ENCODE peak calls at places on chromosomes 3 and 15, in eight cellular contexts. One of them, this sample, is unnamed.

GRCh38 chr15:90271459-90272166 is 6.1 kb downstream of the NGRN start:
- DNase-seq in uterus: no peak
- DNase-seq in ovary: no peak
- DNase-seq in left ventricle myocardium inferior: no peak
- DNase-seq in mucosa of descending colon: no peak
- DNase-seq in transverse colon: no peak
- DNase-seq in A549: no peak
- DNase-seq in left lung: no peak
- DNase-seq in this sample: no peak

GRCh38 chr3:72246685-72247084 is 461.7 kb upstream of the PROK2 start:
- DNase-seq in left ventricle myocardium inferior: peak; percentile 57
- DNase-seq in A549: no peak
- DNase-seq in transverse colon: no peak
- DNase-seq in ovary: no peak
- DNase-seq in left lung: no peak
- DNase-seq in mucosa of descending colon: no peak
- DNase-seq in uterus: no peak
- DNase-seq in this sample: peak; percentile 43

GRCh38 chr15:85389774-85390173 is 9.4 kb downstream of the AKAP13 start:
- DNase-seq in uterus: no peak
- DNase-seq in left ventricle myocardium inferior: no peak
- DNase-seq in left lung: no peak
- DNase-seq in A549: no peak
- DNase-seq in ovary: no peak
- DNase-seq in transverse colon: no peak
- DNase-seq in mucosa of descending colon: no peak
- DNase-seq in this sample: no peak

GRCh38 chr15:26311710-26312236 is 448.6 kb upstream of the ATP10A start:
- DNase-seq in left ventricle myocardium inferior: no peak
- DNase-seq in transverse colon: no peak
- DNase-seq in left lung: no peak
- DNase-seq in uterus: no peak
- DNase-seq in A549: no peak
- DNase-seq in ovary: no peak
- DNase-seq in mucosa of descending colon: no peak
- DNase-seq in this sample: no peak

GRCh38 chr3:130316164-130316563 is 29.3 kb upstream of the COL6A5 start:
- DNase-seq in left lung: no peak
- DNase-seq in ovary: no peak
- DNase-seq in A549: no peak
- DNase-seq in mucosa of descending colon: no peak
- DNase-seq in uterus: peak; percentile 62
- DNase-seq in transverse colon: peak; percentile 10
- DNase-seq in left ventricle myocardium inferior: no peak
- DNase-seq in this sample: no peak

GRCh38 chr15:43517354-43518072 is at the start of gene MAP1A:
- DNase-seq in uterus: peak; percentile 68
- DNase-seq in transverse colon: peak; percentile 37
- DNase-seq in left lung: no peak
- DNase-seq in A549: no peak
- DNase-seq in ovary: peak; percentile 66
- DNase-seq in mucosa of descending colon: peak; percentile 44
- DNase-seq in left ventricle myocardium inferior: peak; percentile 61
- DNase-seq in this sample: peak; percentile 59

GRCh38 chr15:83838763-83839162 is 184.8 kb downstream of the ADAMTSL3 start:
- DNase-seq in mucosa of descending colon: no peak
- DNase-seq in ovary: no peak
- DNase-seq in uterus: no peak
- DNase-seq in left lung: no peak
- DNase-seq in transverse colon: no peak
- DNase-seq in A549: no peak
- DNase-seq in left ventricle myocardium inferior: no peak
- DNase-seq in this sample: no peak

GRCh38 chr3:98573231-98573728 is 20.1 kb downstream of the CPOX start:
- DNase-seq in ovary: no peak
- DNase-seq in mucosa of descending colon: no peak
- DNase-seq in left ventricle myocardium inferior: no peak
- DNase-seq in left lung: no peak
- DNase-seq in transverse colon: no peak
- DNase-seq in A549: peak; percentile 21
- DNase-seq in uterus: no peak
- DNase-seq in this sample: no peak

GRCh38 chr15:45641374-45641778 is 6.5 kb downstream of the SQOR start:
- DNase-seq in left ventricle myocardium inferior: no peak
- DNase-seq in transverse colon: peak; percentile 73
- DNase-seq in ovary: no peak
- DNase-seq in left lung: no peak
- DNase-seq in A549: peak; percentile 81
- DNase-seq in mucosa of descending colon: no peak
- DNase-seq in uterus: peak; percentile 59
- DNase-seq in this sample: no peak

GRCh38 chr3:13498354-13499060 is 18.4 kb downstream of the HDAC11 start:
- DNase-seq in uterus: no peak
- DNase-seq in left lung: no peak
- DNase-seq in A549: no peak
- DNase-seq in left ventricle myocardium inferior: peak; percentile 8
- DNase-seq in transverse colon: no peak
- DNase-seq in mucosa of descending colon: no peak
- DNase-seq in ovary: no peak
- DNase-seq in this sample: no peak

GRCh38 chr3:59433546-59433945 is 383.7 kb upstream of the CFAP20DC start:
- DNase-seq in ovary: no peak
- DNase-seq in transverse colon: no peak
- DNase-seq in left lung: no peak
- DNase-seq in mucosa of descending colon: no peak
- DNase-seq in uterus: no peak
- DNase-seq in left ventricle myocardium inferior: no peak
- DNase-seq in A549: no peak
- DNase-seq in this sample: no peak

GRCh38 chr15:69824877-69825406 is 272.8 kb downstream of the TLE3 start:
- DNase-seq in left lung: no peak
- DNase-seq in mucosa of descending colon: no peak
- DNase-seq in ovary: no peak
- DNase-seq in uterus: no peak
- DNase-seq in A549: no peak
- DNase-seq in transverse colon: no peak
- DNase-seq in left ventricle myocardium inferior: no peak
- DNase-seq in this sample: no peak

GRCh38 chr15:90654233-90655124 is 62.7 kb upstream of the BLM start:
- DNase-seq in mucosa of descending colon: no peak
- DNase-seq in ovary: no peak
- DNase-seq in left ventricle myocardium inferior: no peak
- DNase-seq in transverse colon: no peak
- DNase-seq in left lung: peak; percentile 31
- DNase-seq in uterus: no peak
- DNase-seq in A549: no peak
- DNase-seq in this sample: no peak

GRCh38 chr15:96323250-96324162 is 7.0 kb upstream of the NR2F2 start:
- DNase-seq in A549: no peak
- DNase-seq in mucosa of descending colon: no peak
- DNase-seq in left lung: no peak
- DNase-seq in left ventricle myocardium inferior: no peak
- DNase-seq in uterus: no peak
- DNase-seq in transverse colon: no peak
- DNase-seq in ovary: peak; percentile 48
- DNase-seq in this sample: no peak

GRCh38 chr15:67254238-67255175 is at the start of the genes AAGAB and IQCH:
- DNase-seq in uterus: peak; percentile 96
- DNase-seq in left ventricle myocardium inferior: peak; percentile 98
- DNase-seq in left lung: peak; percentile 97
- DNase-seq in mucosa of descending colon: peak; percentile 100
- DNase-seq in ovary: peak; percentile 98
- DNase-seq in A549: peak; percentile 98
- DNase-seq in transverse colon: peak; percentile 99
- DNase-seq in this sample: peak; percentile 98

GRCh38 chr3:43036621-43037331 is 57.7 kb downstream of the GASK1A start:
- DNase-seq in A549: no peak
- DNase-seq in left lung: no peak
- DNase-seq in transverse colon: no peak
- DNase-seq in uterus: no peak
- DNase-seq in mucosa of descending colon: no peak
- DNase-seq in left ventricle myocardium inferior: no peak
- DNase-seq in ovary: no peak
- DNase-seq in this sample: no peak

GRCh38 chr3:160665231-160665630 is 11.7 kb upstream of the ARL14 start:
- DNase-seq in transverse colon: no peak
- DNase-seq in uterus: no peak
- DNase-seq in mucosa of descending colon: no peak
- DNase-seq in ovary: no peak
- DNase-seq in left lung: no peak
- DNase-seq in left ventricle myocardium inferior: no peak
- DNase-seq in A549: no peak
- DNase-seq in this sample: no peak

DNA sequence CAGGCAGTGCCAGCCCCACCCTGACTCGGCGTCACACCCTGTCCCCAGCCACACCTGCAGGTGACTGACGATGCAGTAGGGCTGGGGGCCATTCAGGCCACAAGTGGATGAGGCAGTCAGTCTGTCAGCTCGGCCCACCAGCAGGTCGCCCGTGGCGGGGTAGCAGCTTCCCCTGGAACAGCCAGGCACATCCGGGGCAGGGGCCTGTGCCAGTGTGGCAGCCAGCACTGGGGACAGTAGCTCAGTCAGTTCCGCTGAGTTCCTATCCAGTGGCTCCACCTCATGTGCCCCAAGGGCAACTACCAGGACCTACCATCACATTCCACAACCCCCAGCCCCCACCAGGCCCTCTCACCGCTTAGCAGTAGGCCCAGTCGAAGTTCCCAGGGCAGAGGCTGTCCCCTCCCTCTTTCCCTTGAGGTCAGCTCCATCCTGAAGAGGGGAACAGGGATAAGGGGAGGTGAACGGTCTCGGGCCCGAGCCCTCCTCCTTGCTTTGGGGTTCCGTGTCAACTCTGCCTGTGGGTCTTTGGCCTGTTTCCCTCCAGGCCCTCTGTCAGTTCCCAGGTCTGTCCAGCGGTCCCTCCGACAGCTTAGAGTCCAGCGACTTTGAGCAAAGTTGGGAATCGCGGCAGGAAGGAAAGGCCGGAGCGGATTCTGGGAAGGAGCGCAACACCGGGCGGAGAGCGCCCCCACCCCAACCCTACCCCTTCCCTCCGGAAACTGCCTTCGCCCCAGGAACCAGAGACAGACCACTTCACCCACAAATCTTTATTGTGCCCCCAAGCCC is at the start of gene LAMB2:
- DNase-seq in transverse colon: peak; percentile 79
- DNase-seq in A549: peak; percentile 69
- DNase-seq in ovary: peak; percentile 83
- DNase-seq in uterus: peak; percentile 80
- DNase-seq in left lung: peak; percentile 78
- DNase-seq in mucosa of descending colon: peak; percentile 81
- DNase-seq in left ventricle myocardium inferior: peak; percentile 84
- DNase-seq in this sample: peak; percentile 65
- TF ChIP-seq CTCF in transverse colon: no peak
- TF ChIP-seq CTCF in A549: peak; percentile 16
- TF ChIP-seq CTCF in ovary: no peak
- TF ChIP-seq CTCF in uterus: peak; percentile 27
- TF ChIP-seq CTCF in left lung: no peak
- TF ChIP-seq CTCF in mucosa of descending colon: no peak
- TF ChIP-seq CTCF in left ventricle myocardium inferior: no peak
- TF ChIP-seq CTCF in this sample: no peak

GRCh38 chr3:4984511-4984864 is 5.3 kb downstream of the BHLHE40 start:
- DNase-seq in A549: no peak
- DNase-seq in mucosa of descending colon: no peak
- DNase-seq in transverse colon: no peak
- DNase-seq in uterus: no peak
- DNase-seq in left ventricle myocardium inferior: no peak
- DNase-seq in ovary: no peak
- DNase-seq in left lung: no peak
- DNase-seq in this sample: no peak

GRCh38 chr3:4986611-4987373 is 7.6 kb downstream of the BHLHE40 start:
- DNase-seq in ovary: peak; percentile 98
- DNase-seq in transverse colon: peak; percentile 97
- DNase-seq in uterus: peak; percentile 97
- DNase-seq in mucosa of descending colon: peak; percentile 97
- DNase-seq in left ventricle myocardium inferior: peak; percentile 97
- DNase-seq in A549: peak; percentile 91
- DNase-seq in left lung: peak; percentile 97
- DNase-seq in this sample: peak; percentile 99

GRCh38 chr3:4987374-4988296 is 8.4 kb downstream of the BHLHE40 start:
- DNase-seq in uterus: no peak
- DNase-seq in mucosa of descending colon: no peak
- DNase-seq in transverse colon: no peak
- DNase-seq in left ventricle myocardium inferior: no peak
- DNase-seq in left lung: no peak
- DNase-seq in ovary: no peak
- DNase-seq in A549: no peak
- DNase-seq in this sample: no peak

GRCh38 chr3:4985330-4986174 is 6.3 kb downstream of the BHLHE40 start:
- DNase-seq in mucosa of descending colon: no peak
- DNase-seq in left ventricle myocardium inferior: no peak
- DNase-seq in ovary: peak; percentile 56
- DNase-seq in left lung: no peak
- DNase-seq in A549: peak; percentile 60
- DNase-seq in transverse colon: no peak
- DNase-seq in uterus: peak; percentile 59
- DNase-seq in this sample: peak; percentile 74

GRCh38 chr3:4986175-4986610 is 7.0 kb downstream of the BHLHE40 start:
- DNase-seq in left lung: no peak
- DNase-seq in A549: no peak
- DNase-seq in left ventricle myocardium inferior: no peak
- DNase-seq in uterus: no peak
- DNase-seq in ovary: no peak
- DNase-seq in transverse colon: no peak
- DNase-seq in mucosa of descending colon: no peak
- DNase-seq in this sample: no peak
- H3K4me1 ChIP-seq in left lung: peaks cover 38% of the 10 kb centered on the region
- H3K4me1 ChIP-seq in A549: peaks cover 60% of the 10 kb centered on the region
- H3K4me1 ChIP-seq in left ventricle myocardium inferior: peaks cover 85% of the 10 kb centered on the region
- H3K4me1 ChIP-seq in uterus: peaks cover 22% of the 10 kb centered on the region
- H3K4me1 ChIP-seq in ovary: peaks cover 7% of the 10 kb centered on the region
- H3K4me1 ChIP-seq in transverse colon: peaks cover 80% of the 10 kb centered on the region
- H3K4me1 ChIP-seq in mucosa of descending colon: peaks cover 34% of the 10 kb centered on the region
- H3K4me1 ChIP-seq in this sample: no peaks in the 10 kb centered on the region

DNA sequence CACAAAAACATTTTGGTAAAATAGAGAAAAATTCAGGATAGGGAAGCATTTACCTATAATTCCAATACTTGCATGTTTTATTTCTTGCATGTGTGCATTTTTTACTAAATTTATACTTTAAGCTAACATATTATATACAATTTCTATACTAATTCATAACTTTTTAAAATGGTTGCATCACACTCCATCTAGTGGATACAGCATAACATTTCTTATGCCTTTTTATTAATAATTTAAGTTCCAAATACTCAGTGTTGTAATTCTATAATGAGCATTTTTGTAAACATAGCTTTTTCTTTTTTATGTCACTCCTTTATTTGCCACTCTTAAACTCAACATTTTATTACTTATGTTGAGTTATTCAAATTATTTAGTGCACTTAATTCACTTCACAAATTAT is 477.7 kb downstream of the ZBBX start:
- DNase-seq in A549: no peak
- DNase-seq in transverse colon: no peak
- DNase-seq in uterus: no peak
- DNase-seq in left lung: no peak
- DNase-seq in mucosa of descending colon: no peak
- DNase-seq in left ventricle myocardium inferior: no peak
- DNase-seq in ovary: no peak
- DNase-seq in this sample: no peak
- TF ChIP-seq CTCF in A549: no peak
- TF ChIP-seq CTCF in transverse colon: no peak
- TF ChIP-seq CTCF in uterus: no peak
- TF ChIP-seq CTCF in left lung: no peak
- TF ChIP-seq CTCF in mucosa of descending colon: no peak
- TF ChIP-seq CTCF in left ventricle myocardium inferior: no peak
- TF ChIP-seq CTCF in ovary: no peak
- TF ChIP-seq CTCF in this sample: no peak

GRCh38 chr3:3560566-3561336 is 238.5 kb upstream of the LRRN1 start:
- DNase-seq in left ventricle myocardium inferior: no peak
- DNase-seq in left lung: no peak
- DNase-seq in transverse colon: no peak
- DNase-seq in mucosa of descending colon: no peak
- DNase-seq in A549: no peak
- DNase-seq in ovary: no peak
- DNase-seq in uterus: no peak
- DNase-seq in this sample: no peak
- H3K4me1 ChIP-seq in left ventricle myocardium inferior: no peaks in the 10 kb centered on the region
- H3K4me1 ChIP-seq in left lung: peaks cover 5% of the 10 kb centered on the region
- H3K4me1 ChIP-seq in transverse colon: no peaks in the 10 kb centered on the region
- H3K4me1 ChIP-seq in mucosa of descending colon: no peaks in the 10 kb centered on the region
- H3K4me1 ChIP-seq in A549: no peaks in the 10 kb centered on the region
- H3K4me1 ChIP-seq in ovary: no peaks in the 10 kb centered on the region
- H3K4me1 ChIP-seq in uterus: no peaks in the 10 kb centered on the region
- H3K4me1 ChIP-seq in this sample: no peaks in the 10 kb centered on the region